ENCODE peak calls at places on chromosomes 3 and 15, in seven cellular contexts. One of them, this sample, is unnamed.

GRCh38 chr3:29324180-29324651 is 43.3 kb downstream of the RBMS3 start:
- DNase-seq in foreskin fibroblast: peak
- DNase-seq in fibroblast of mammary gland: peak
- DNase-seq in astrocyte of the spinal cord: peak
- DNase-seq in SK-N-SH: no peak
- DNase-seq in CD8-positive, alpha-beta memory T cell: no peak
- DNase-seq in lower lobe of right lung: peak
- DNase-seq in this sample: no peak

GRCh38 chr3:17742837-17743659 is 617 bp upstream of the TBC1D5 start:
- DNase-seq in foreskin fibroblast: no peak
- DNase-seq in fibroblast of mammary gland: peak
- DNase-seq in astrocyte of the spinal cord: no peak
- DNase-seq in SK-N-SH: peak
- DNase-seq in CD8-positive, alpha-beta memory T cell: no peak
- DNase-seq in lower lobe of right lung: no peak
- DNase-seq in this sample: no peak

GRCh38 chr3:136898549-136898948 is 36.5 kb downstream of the NCK1 start:
- DNase-seq in foreskin fibroblast: no peak
- DNase-seq in fibroblast of mammary gland: no peak
- DNase-seq in astrocyte of the spinal cord: no peak
- DNase-seq in SK-N-SH: no peak
- DNase-seq in CD8-positive, alpha-beta memory T cell: no peak
- DNase-seq in lower lobe of right lung: no peak
- DNase-seq in this sample: no peak

GRCh38 chr15:85473455-85473854 is 93.1 kb downstream of the AKAP13 start:
- DNase-seq in foreskin fibroblast: peak
- DNase-seq in fibroblast of mammary gland: peak
- DNase-seq in astrocyte of the spinal cord: peak
- DNase-seq in SK-N-SH: no peak
- DNase-seq in CD8-positive, alpha-beta memory T cell: no peak
- DNase-seq in lower lobe of right lung: no peak
- DNase-seq in this sample: peak

GRCh38 chr15:93088200-93088980 is 621 bp downstream of the RGMA start:
- DNase-seq in foreskin fibroblast: peak
- DNase-seq in fibroblast of mammary gland: no peak
- DNase-seq in astrocyte of the spinal cord: no peak
- DNase-seq in SK-N-SH: peak
- DNase-seq in CD8-positive, alpha-beta memory T cell: peak
- DNase-seq in lower lobe of right lung: no peak
- DNase-seq in this sample: no peak

GRCh38 chr15:85518979-85519761 is 138.8 kb downstream of the AKAP13 start:
- DNase-seq in foreskin fibroblast: no peak
- DNase-seq in fibroblast of mammary gland: no peak
- DNase-seq in astrocyte of the spinal cord: no peak
- DNase-seq in SK-N-SH: no peak
- DNase-seq in CD8-positive, alpha-beta memory T cell: no peak
- DNase-seq in lower lobe of right lung: no peak
- DNase-seq in this sample: no peak

GRCh38 chr3:100041328-100041749 is 73.0 kb downstream of the FILIP1L start:
- DNase-seq in foreskin fibroblast: peak
- DNase-seq in fibroblast of mammary gland: peak
- DNase-seq in astrocyte of the spinal cord: peak
- DNase-seq in SK-N-SH: no peak
- DNase-seq in CD8-positive, alpha-beta memory T cell: no peak
- DNase-seq in lower lobe of right lung: no peak
- DNase-seq in this sample: peak

GRCh38 chr3:193768069-193768391 is 175.0 kb downstream of the OPA1 start:
- DNase-seq in foreskin fibroblast: peak
- DNase-seq in fibroblast of mammary gland: peak
- DNase-seq in astrocyte of the spinal cord: peak
- DNase-seq in SK-N-SH: no peak
- DNase-seq in CD8-positive, alpha-beta memory T cell: no peak
- DNase-seq in lower lobe of right lung: no peak
- DNase-seq in this sample: peak

GRCh38 chr3:2921903-2922302 is 188.3 kb downstream of the IL5RA start:
- DNase-seq in foreskin fibroblast: no peak
- DNase-seq in fibroblast of mammary gland: peak
- DNase-seq in astrocyte of the spinal cord: peak
- DNase-seq in SK-N-SH: peak
- DNase-seq in CD8-positive, alpha-beta memory T cell: no peak
- DNase-seq in lower lobe of right lung: no peak
- DNase-seq in this sample: no peak

GRCh38 chr3:121072128-121072527 is 164.1 kb downstream of the STXBP5L start:
- DNase-seq in foreskin fibroblast: no peak
- DNase-seq in fibroblast of mammary gland: no peak
- DNase-seq in astrocyte of the spinal cord: no peak
- DNase-seq in SK-N-SH: no peak
- DNase-seq in CD8-positive, alpha-beta memory T cell: no peak
- DNase-seq in lower lobe of right lung: no peak
- DNase-seq in this sample: no peak

GRCh38 chr3:52028572-52028971 is 27.8 kb downstream of the DUSP7 start:
- DNase-seq in foreskin fibroblast: peak
- DNase-seq in fibroblast of mammary gland: peak
- DNase-seq in astrocyte of the spinal cord: no peak
- DNase-seq in SK-N-SH: peak
- DNase-seq in CD8-positive, alpha-beta memory T cell: no peak
- DNase-seq in lower lobe of right lung: no peak
- DNase-seq in this sample: no peak

GRCh38 chr3:190076138-190076537 is 44.6 kb downstream of the P3H2 start:
- DNase-seq in foreskin fibroblast: peak
- DNase-seq in fibroblast of mammary gland: peak
- DNase-seq in astrocyte of the spinal cord: no peak
- DNase-seq in SK-N-SH: no peak
- DNase-seq in CD8-positive, alpha-beta memory T cell: no peak
- DNase-seq in lower lobe of right lung: no peak
- DNase-seq in this sample: no peak

GRCh38 chr3:192875971-192876565 is 41.6 kb downstream of the MB21D2 start:
- DNase-seq in foreskin fibroblast: no peak
- DNase-seq in fibroblast of mammary gland: no peak
- DNase-seq in astrocyte of the spinal cord: no peak
- DNase-seq in SK-N-SH: no peak
- DNase-seq in CD8-positive, alpha-beta memory T cell: no peak
- DNase-seq in lower lobe of right lung: no peak
- DNase-seq in this sample: no peak

GRCh38 chr15:36106640-36107335 is 472.6 kb upstream of the CDIN1 start:
- DNase-seq in foreskin fibroblast: peak
- DNase-seq in fibroblast of mammary gland: no peak
- DNase-seq in astrocyte of the spinal cord: no peak
- DNase-seq in SK-N-SH: no peak
- DNase-seq in CD8-positive, alpha-beta memory T cell: no peak
- DNase-seq in lower lobe of right lung: no peak
- DNase-seq in this sample: no peak

GRCh38 chr3:139430467-139430866 is 41.0 kb upstream of the COPB2 start:
- DNase-seq in foreskin fibroblast: no peak
- DNase-seq in fibroblast of mammary gland: no peak
- DNase-seq in astrocyte of the spinal cord: no peak
- DNase-seq in SK-N-SH: no peak
- DNase-seq in CD8-positive, alpha-beta memory T cell: no peak
- DNase-seq in lower lobe of right lung: no peak
- DNase-seq in this sample: no peak

GRCh38 chr15:34647569-34648334 is 64.3 kb upstream of the GOLGA8B start:
- DNase-seq in foreskin fibroblast: peak
- DNase-seq in fibroblast of mammary gland: peak
- DNase-seq in astrocyte of the spinal cord: no peak
- DNase-seq in SK-N-SH: no peak
- DNase-seq in CD8-positive, alpha-beta memory T cell: no peak
- DNase-seq in lower lobe of right lung: no peak
- DNase-seq in this sample: no peak

GRCh38 chr3:139303216-139303615 is 40.6 kb upstream of the MRPS22 start:
- DNase-seq in foreskin fibroblast: no peak
- DNase-seq in fibroblast of mammary gland: no peak
- DNase-seq in astrocyte of the spinal cord: no peak
- DNase-seq in SK-N-SH: no peak
- DNase-seq in CD8-positive, alpha-beta memory T cell: no peak
- DNase-seq in lower lobe of right lung: no peak
- DNase-seq in this sample: no peak

GRCh38 chr3:71393093-71393492 is 190.4 kb downstream of the FOXP1 start:
- DNase-seq in foreskin fibroblast: no peak
- DNase-seq in fibroblast of mammary gland: no peak
- DNase-seq in astrocyte of the spinal cord: no peak
- DNase-seq in SK-N-SH: no peak
- DNase-seq in CD8-positive, alpha-beta memory T cell: peak
- DNase-seq in lower lobe of right lung: no peak
- DNase-seq in this sample: no peak

GRCh38 chr3:123423026-123423425 is 25.9 kb downstream of the ADCY5 start:
- DNase-seq in foreskin fibroblast: no peak
- DNase-seq in fibroblast of mammary gland: no peak
- DNase-seq in astrocyte of the spinal cord: no peak
- DNase-seq in SK-N-SH: no peak
- DNase-seq in CD8-positive, alpha-beta memory T cell: no peak
- DNase-seq in lower lobe of right lung: no peak
- DNase-seq in this sample: no peak

GRCh38 chr15:52095597-52096262 is 16.8 kb downstream of the BCL2L10 start:
- DNase-seq in foreskin fibroblast: peak
- DNase-seq in fibroblast of mammary gland: peak
- DNase-seq in astrocyte of the spinal cord: peak
- DNase-seq in SK-N-SH: no peak
- DNase-seq in CD8-positive, alpha-beta memory T cell: no peak
- DNase-seq in lower lobe of right lung: no peak
- DNase-seq in this sample: peak

GRCh38 chr3:77259701-77260100 is 219.8 kb downstream of the ROBO2 start:
- DNase-seq in foreskin fibroblast: peak
- DNase-seq in fibroblast of mammary gland: no peak
- DNase-seq in astrocyte of the spinal cord: no peak
- DNase-seq in SK-N-SH: no peak
- DNase-seq in CD8-positive, alpha-beta memory T cell: no peak
- DNase-seq in lower lobe of right lung: no peak
- DNase-seq in this sample: no peak

GRCh38 chr3:10437272-10437994 is 68.0 kb downstream of the ATP2B2 start:
- DNase-seq in foreskin fibroblast: peak
- DNase-seq in fibroblast of mammary gland: peak
- DNase-seq in astrocyte of the spinal cord: peak
- DNase-seq in SK-N-SH: no peak
- DNase-seq in CD8-positive, alpha-beta memory T cell: peak
- DNase-seq in lower lobe of right lung: no peak
- DNase-seq in this sample: peak

GRCh38 chr15:68057758-68058157 is 3.6 kb downstream of the PIAS1 start:
- DNase-seq in foreskin fibroblast: no peak
- DNase-seq in fibroblast of mammary gland: no peak
- DNase-seq in astrocyte of the spinal cord: no peak
- DNase-seq in SK-N-SH: no peak
- DNase-seq in CD8-positive, alpha-beta memory T cell: no peak
- DNase-seq in lower lobe of right lung: no peak
- DNase-seq in this sample: no peak

GRCh38 chr3:133805384-133805701 is 272 bp upstream of the SRPRB start:
- DNase-seq in foreskin fibroblast: no peak
- DNase-seq in fibroblast of mammary gland: no peak
- DNase-seq in astrocyte of the spinal cord: no peak
- DNase-seq in SK-N-SH: peak
- DNase-seq in CD8-positive, alpha-beta memory T cell: no peak
- DNase-seq in lower lobe of right lung: no peak
- DNase-seq in this sample: no peak
- H3K4me3 ChIP-seq in foreskin fibroblast: peak
- H3K4me3 ChIP-seq in fibroblast of mammary gland: peak
- H3K4me3 ChIP-seq in astrocyte of the spinal cord: peak
- H3K4me3 ChIP-seq in SK-N-SH: peak
- H3K4me3 ChIP-seq in CD8-positive, alpha-beta memory T cell: peak
- H3K4me3 ChIP-seq in lower lobe of right lung: peak
- H3K4me3 ChIP-seq in this sample: peak

DNA sequence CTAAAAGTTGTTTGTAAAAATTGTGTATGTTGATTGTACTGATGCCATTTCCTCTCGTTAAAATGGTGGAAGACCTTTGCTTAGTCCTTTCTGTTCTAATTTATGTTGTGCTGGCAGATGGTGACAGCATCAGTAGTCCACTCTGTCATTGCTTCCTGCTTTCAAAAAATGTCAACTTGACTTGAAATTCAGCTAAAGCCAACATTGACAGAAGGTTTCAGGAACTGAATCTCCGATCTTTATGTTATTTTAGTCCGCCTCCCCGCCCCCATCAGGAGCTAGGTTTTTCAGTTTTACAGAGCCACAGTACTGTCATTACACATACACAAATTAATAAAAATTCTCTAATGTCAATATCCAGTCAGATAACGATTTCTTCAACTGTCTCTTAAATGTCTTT is 1.5 kb downstream of the CEP63 start:
- DNase-seq in foreskin fibroblast: peak
- DNase-seq in fibroblast of mammary gland: no peak
- DNase-seq in astrocyte of the spinal cord: no peak
- DNase-seq in SK-N-SH: peak
- DNase-seq in CD8-positive, alpha-beta memory T cell: no peak
- DNase-seq in lower lobe of right lung: no peak
- DNase-seq in this sample: no peak
- H3K4me3 ChIP-seq in foreskin fibroblast: peak
- H3K4me3 ChIP-seq in fibroblast of mammary gland: peak
- H3K4me3 ChIP-seq in astrocyte of the spinal cord: peak
- H3K4me3 ChIP-seq in SK-N-SH: peak
- H3K4me3 ChIP-seq in CD8-positive, alpha-beta memory T cell: peak
- H3K4me3 ChIP-seq in lower lobe of right lung: peak
- H3K4me3 ChIP-seq in this sample: peak

DNA sequence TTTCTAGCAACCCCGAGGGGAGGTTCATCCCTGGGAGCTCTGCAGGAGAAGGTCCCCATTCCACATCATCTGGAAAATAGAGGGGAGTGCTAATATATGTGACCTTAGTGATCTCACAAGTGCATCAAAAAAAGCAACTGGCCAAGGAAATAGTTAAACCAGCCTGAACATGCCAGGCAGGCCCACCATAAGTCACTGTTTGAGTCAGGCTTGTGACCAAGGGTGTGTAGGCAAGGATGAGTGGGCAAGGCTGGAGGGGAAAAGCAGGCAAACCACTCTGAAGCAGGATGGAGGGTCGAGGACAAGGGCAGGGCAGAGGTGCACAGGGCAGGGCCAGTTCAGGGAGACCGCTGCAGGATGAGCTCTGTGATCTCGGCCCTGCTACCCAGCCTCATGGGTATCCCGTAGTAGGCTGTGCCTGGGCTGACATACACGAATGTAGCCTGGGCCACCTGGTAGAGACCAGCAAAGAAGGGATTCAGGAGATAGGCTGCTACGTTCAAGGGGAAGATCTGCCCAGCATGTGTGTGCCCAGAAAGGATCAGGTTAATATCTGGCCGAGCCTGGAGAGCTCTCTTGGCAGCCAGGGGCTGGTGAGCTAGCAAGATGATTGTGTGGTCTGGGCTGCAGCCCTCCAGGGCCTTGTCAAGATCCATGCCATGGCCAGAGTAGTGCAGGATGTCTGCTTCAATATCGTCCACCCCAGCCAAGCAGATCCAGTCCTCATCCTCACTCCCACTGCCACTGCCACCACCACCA is 4.3 kb downstream of the GLB1 start:
- DNase-seq in foreskin fibroblast: no peak
- DNase-seq in fibroblast of mammary gland: no peak
- DNase-seq in astrocyte of the spinal cord: no peak
- DNase-seq in SK-N-SH: no peak
- DNase-seq in CD8-positive, alpha-beta memory T cell: no peak
- DNase-seq in lower lobe of right lung: no peak
- DNase-seq in this sample: no peak
- H3K4me3 ChIP-seq in foreskin fibroblast: no peak
- H3K4me3 ChIP-seq in fibroblast of mammary gland: no peak
- H3K4me3 ChIP-seq in astrocyte of the spinal cord: no peak
- H3K4me3 ChIP-seq in SK-N-SH: no peak
- H3K4me3 ChIP-seq in CD8-positive, alpha-beta memory T cell: no peak
- H3K4me3 ChIP-seq in lower lobe of right lung: no peak
- H3K4me3 ChIP-seq in this sample: no peak

DNA sequence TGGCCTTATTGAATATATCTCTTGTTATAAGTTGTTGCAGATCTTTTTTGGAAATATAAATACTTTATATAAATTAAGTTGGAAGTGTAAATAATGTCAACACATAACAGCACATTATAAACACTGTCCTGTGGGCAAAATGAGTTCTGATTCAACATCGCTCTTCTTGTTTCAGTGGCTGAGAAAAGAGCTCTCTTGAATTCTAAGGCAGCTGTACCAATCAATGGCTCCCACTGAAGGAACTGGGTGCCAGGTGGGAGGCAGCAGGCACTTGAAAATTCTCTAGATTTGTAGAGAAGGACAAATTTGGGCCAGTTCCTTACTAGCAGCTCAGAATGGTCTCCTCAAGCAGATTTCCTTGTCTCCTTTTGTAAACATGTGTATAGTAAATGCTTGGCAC is 45.6 kb downstream of the CHST2 start:
- DNase-seq in foreskin fibroblast: no peak
- DNase-seq in fibroblast of mammary gland: no peak
- DNase-seq in astrocyte of the spinal cord: no peak
- DNase-seq in SK-N-SH: no peak
- DNase-seq in CD8-positive, alpha-beta memory T cell: no peak
- DNase-seq in lower lobe of right lung: no peak
- DNase-seq in this sample: no peak
- H3K4me3 ChIP-seq in foreskin fibroblast: no peak
- H3K4me3 ChIP-seq in fibroblast of mammary gland: no peak
- H3K4me3 ChIP-seq in astrocyte of the spinal cord: no peak
- H3K4me3 ChIP-seq in SK-N-SH: no peak
- H3K4me3 ChIP-seq in CD8-positive, alpha-beta memory T cell: no peak
- H3K4me3 ChIP-seq in lower lobe of right lung: no peak
- H3K4me3 ChIP-seq in this sample: no peak

This sample was measured in skeletal muscle cell.